ENCODE peak calls at places on chromosomes 1 and 21, in seven cellular contexts. One of them, this sample, is unnamed.

GRCh38 chr1:192108143-192108542 is 50.1 kb upstream of the RGS18 start:
- DNase-seq in cardiac muscle cell: no peak
- DNase-seq in SK-N-SH: no peak
- DNase-seq in GM23338: peak; percentile 6
- DNase-seq in tibial artery: no peak
- DNase-seq in fibroblast of lung: no peak
- DNase-seq in H9: no peak
- DNase-seq in this sample: no peak

GRCh38 chr1:95832370-95832769 is 598.4 kb downstream of the RWDD3 start:
- DNase-seq in cardiac muscle cell: no peak
- DNase-seq in SK-N-SH: no peak
- DNase-seq in GM23338: no peak
- DNase-seq in tibial artery: no peak
- DNase-seq in fibroblast of lung: no peak
- DNase-seq in H9: no peak
- DNase-seq in this sample: no peak

GRCh38 chr21:39640754-39641153 is 28.0 kb downstream of the B3GALT5 start:
- DNase-seq in cardiac muscle cell: no peak
- DNase-seq in SK-N-SH: no peak
- DNase-seq in GM23338: no peak
- DNase-seq in tibial artery: no peak
- DNase-seq in fibroblast of lung: no peak
- DNase-seq in H9: peak; percentile 20
- DNase-seq in this sample: no peak

GRCh38 chr21:38993561-38993960 is 187.8 kb downstream of the ETS2 start:
- DNase-seq in cardiac muscle cell: peak; percentile 76
- DNase-seq in SK-N-SH: no peak
- DNase-seq in GM23338: no peak
- DNase-seq in tibial artery: peak; percentile 82
- DNase-seq in fibroblast of lung: peak; percentile 92
- DNase-seq in H9: no peak
- DNase-seq in this sample: peak; percentile 91

GRCh38 chr21:42364304-42364865 is 1.9 kb downstream of the TFF1 start:
- DNase-seq in cardiac muscle cell: no peak
- DNase-seq in SK-N-SH: no peak
- DNase-seq in GM23338: no peak
- DNase-seq in tibial artery: no peak
- DNase-seq in fibroblast of lung: no peak
- DNase-seq in H9: no peak
- DNase-seq in this sample: no peak

GRCh38 chr1:197140123-197140522 is 6.3 kb downstream of the ASPM start:
- DNase-seq in cardiac muscle cell: no peak
- DNase-seq in SK-N-SH: no peak
- DNase-seq in GM23338: no peak
- DNase-seq in tibial artery: no peak
- DNase-seq in fibroblast of lung: peak; percentile 65
- DNase-seq in H9: no peak
- DNase-seq in this sample: no peak

GRCh38 chr1:24329797-24330543 is 10.8 kb downstream of the GRHL3 start:
- DNase-seq in cardiac muscle cell: no peak
- DNase-seq in SK-N-SH: no peak
- DNase-seq in GM23338: no peak
- DNase-seq in tibial artery: no peak
- DNase-seq in fibroblast of lung: peak; percentile 58
- DNase-seq in H9: no peak
- DNase-seq in this sample: no peak

GRCh38 chr1:18913065-18913502 is 10.7 kb upstream of the ALDH4A1 start:
- DNase-seq in cardiac muscle cell: peak; percentile 87
- DNase-seq in SK-N-SH: peak; percentile 95
- DNase-seq in GM23338: peak; percentile 92
- DNase-seq in tibial artery: peak; percentile 89
- DNase-seq in fibroblast of lung: peak; percentile 84
- DNase-seq in H9: peak; percentile 92
- DNase-seq in this sample: peak; percentile 82

GRCh38 chr1:228178737-228179720 is 13.4 kb downstream of the IBA57 start:
- DNase-seq in cardiac muscle cell: no peak
- DNase-seq in SK-N-SH: peak; percentile 78
- DNase-seq in GM23338: no peak
- DNase-seq in tibial artery: peak; percentile 68
- DNase-seq in fibroblast of lung: no peak
- DNase-seq in H9: no peak
- DNase-seq in this sample: no peak

GRCh38 chr1:37561794-37562132 is 5.0 kb downstream of the DNALI1 start:
- DNase-seq in cardiac muscle cell: no peak
- DNase-seq in SK-N-SH: peak; percentile 73
- DNase-seq in GM23338: peak; percentile 66
- DNase-seq in tibial artery: no peak
- DNase-seq in fibroblast of lung: peak; percentile 31
- DNase-seq in H9: peak; percentile 68
- DNase-seq in this sample: peak; percentile 32

GRCh38 chr1:169193191-169193850 is 86.8 kb downstream of the ATP1B1 start:
- DNase-seq in cardiac muscle cell: peak; percentile 67
- DNase-seq in SK-N-SH: peak; percentile 47
- DNase-seq in GM23338: no peak
- DNase-seq in tibial artery: no peak
- DNase-seq in fibroblast of lung: peak; percentile 61
- DNase-seq in H9: no peak
- DNase-seq in this sample: no peak

GRCh38 chr1:201511396-201511795 is 4.5 kb upstream of the CSRP1 start:
- DNase-seq in cardiac muscle cell: no peak
- DNase-seq in SK-N-SH: no peak
- DNase-seq in GM23338: no peak
- DNase-seq in tibial artery: peak; percentile 63
- DNase-seq in fibroblast of lung: no peak
- DNase-seq in H9: no peak
- DNase-seq in this sample: no peak

GRCh38 chr1:111620412-111620971 is 903 bp downstream of the RAP1A start:
- DNase-seq in cardiac muscle cell: no peak
- DNase-seq in SK-N-SH: no peak
- DNase-seq in GM23338: peak; percentile 45
- DNase-seq in tibial artery: no peak
- DNase-seq in fibroblast of lung: peak; percentile 17
- DNase-seq in H9: no peak
- DNase-seq in this sample: peak; percentile 18

GRCh38 chr1:22702255-22702654 is 8.4 kb upstream of the EPHB2 start:
- DNase-seq in cardiac muscle cell: no peak
- DNase-seq in SK-N-SH: no peak
- DNase-seq in GM23338: no peak
- DNase-seq in tibial artery: no peak
- DNase-seq in fibroblast of lung: no peak
- DNase-seq in H9: no peak
- DNase-seq in this sample: no peak

GRCh38 chr1:57336793-57337192 is 87.1 kb downstream of the DAB1 start:
- DNase-seq in cardiac muscle cell: no peak
- DNase-seq in SK-N-SH: no peak
- DNase-seq in GM23338: peak; percentile 15
- DNase-seq in tibial artery: no peak
- DNase-seq in fibroblast of lung: no peak
- DNase-seq in H9: no peak
- DNase-seq in this sample: no peak

GRCh38 chr1:162235261-162235780 is 141.3 kb downstream of the SPATA46 start:
- DNase-seq in cardiac muscle cell: no peak
- DNase-seq in SK-N-SH: no peak
- DNase-seq in GM23338: no peak
- DNase-seq in tibial artery: no peak
- DNase-seq in fibroblast of lung: peak; percentile 45
- DNase-seq in H9: no peak
- DNase-seq in this sample: no peak

GRCh38 chr21:42315296-42315891 is at the start of gene TFF3:
- DNase-seq in cardiac muscle cell: no peak
- DNase-seq in SK-N-SH: no peak
- DNase-seq in GM23338: no peak
- DNase-seq in tibial artery: no peak
- DNase-seq in fibroblast of lung: no peak
- DNase-seq in H9: no peak
- DNase-seq in this sample: no peak

GRCh38 chr1:193019442-193020026 is 39.6 kb downstream of the UCHL5 start:
- DNase-seq in cardiac muscle cell: peak; percentile 66
- DNase-seq in SK-N-SH: peak; percentile 9
- DNase-seq in GM23338: peak; percentile 65
- DNase-seq in tibial artery: no peak
- DNase-seq in fibroblast of lung: peak; percentile 80
- DNase-seq in H9: no peak
- DNase-seq in this sample: peak; percentile 44

GRCh38 chr1:40182956-40183710 is 21.9 kb downstream of the RLF start:
- DNase-seq in cardiac muscle cell: peak; percentile 38
- DNase-seq in SK-N-SH: no peak
- DNase-seq in GM23338: peak; percentile 73
- DNase-seq in tibial artery: no peak
- DNase-seq in fibroblast of lung: peak; percentile 58
- DNase-seq in H9: no peak
- DNase-seq in this sample: no peak
- TF ChIP-seq CTCF in cardiac muscle cell: peak; percentile 56
- TF ChIP-seq CTCF in SK-N-SH: peak; percentile 59
- TF ChIP-seq CTCF in GM23338: peak; percentile 78
- TF ChIP-seq CTCF in tibial artery: no peak
- TF ChIP-seq CTCF in fibroblast of lung: peak; percentile 59
- TF ChIP-seq CTCF in H9: peak; percentile 68
- TF ChIP-seq CTCF in this sample: no peak

DNA sequence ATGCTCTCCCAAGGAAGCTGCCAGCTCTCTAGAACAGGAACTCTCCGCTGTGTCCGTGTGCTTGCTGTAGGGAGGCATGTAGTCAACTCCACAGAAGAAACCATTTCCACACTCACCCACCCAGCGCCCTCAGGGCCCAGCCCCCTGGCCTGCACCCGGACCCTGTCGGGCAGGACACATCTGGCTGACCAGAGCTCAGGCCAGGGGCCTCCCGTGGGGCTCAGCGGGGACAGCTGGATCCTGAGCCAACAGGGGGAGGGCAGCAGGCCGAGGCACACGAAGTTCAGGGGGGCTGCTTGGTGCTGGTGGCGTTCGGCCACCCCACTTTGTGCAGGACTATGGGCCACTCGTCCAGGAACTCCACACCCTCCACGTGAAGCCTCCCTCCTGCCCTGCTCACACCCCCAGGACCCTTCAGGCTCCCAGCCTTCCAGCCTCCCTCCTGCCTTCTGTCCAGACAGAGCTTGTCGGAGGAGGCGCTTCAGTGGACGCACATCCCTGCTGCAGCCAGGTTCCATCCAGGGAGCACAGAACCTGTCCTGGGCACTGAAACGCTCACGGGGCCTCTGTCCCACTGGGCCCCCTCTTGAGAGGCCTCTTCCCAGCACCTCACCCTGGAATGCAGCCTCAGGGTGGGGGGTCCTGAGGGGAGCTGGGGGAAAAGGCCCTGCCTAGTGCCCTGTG is 15.0 kb upstream of the FAAP20 start:
- DNase-seq in cardiac muscle cell: no peak
- DNase-seq in SK-N-SH: no peak
- DNase-seq in GM23338: no peak
- DNase-seq in tibial artery: peak; percentile 72
- DNase-seq in fibroblast of lung: peak; percentile 24
- DNase-seq in H9: no peak
- DNase-seq in this sample: no peak
- H3K27ac ChIP-seq in cardiac muscle cell: peak overlapping the region; percentile 71
- H3K27ac ChIP-seq in SK-N-SH: no peak overlapping the region
- H3K27ac ChIP-seq in GM23338: no peak overlapping the region
- H3K27ac ChIP-seq in tibial artery: peak overlapping the region; percentile 95
- H3K27ac ChIP-seq in fibroblast of lung: no peak overlapping the region
- H3K27ac ChIP-seq in H9: no peak overlapping the region
- H3K27ac ChIP-seq in this sample: peak overlapping the region; percentile 96

DNA sequence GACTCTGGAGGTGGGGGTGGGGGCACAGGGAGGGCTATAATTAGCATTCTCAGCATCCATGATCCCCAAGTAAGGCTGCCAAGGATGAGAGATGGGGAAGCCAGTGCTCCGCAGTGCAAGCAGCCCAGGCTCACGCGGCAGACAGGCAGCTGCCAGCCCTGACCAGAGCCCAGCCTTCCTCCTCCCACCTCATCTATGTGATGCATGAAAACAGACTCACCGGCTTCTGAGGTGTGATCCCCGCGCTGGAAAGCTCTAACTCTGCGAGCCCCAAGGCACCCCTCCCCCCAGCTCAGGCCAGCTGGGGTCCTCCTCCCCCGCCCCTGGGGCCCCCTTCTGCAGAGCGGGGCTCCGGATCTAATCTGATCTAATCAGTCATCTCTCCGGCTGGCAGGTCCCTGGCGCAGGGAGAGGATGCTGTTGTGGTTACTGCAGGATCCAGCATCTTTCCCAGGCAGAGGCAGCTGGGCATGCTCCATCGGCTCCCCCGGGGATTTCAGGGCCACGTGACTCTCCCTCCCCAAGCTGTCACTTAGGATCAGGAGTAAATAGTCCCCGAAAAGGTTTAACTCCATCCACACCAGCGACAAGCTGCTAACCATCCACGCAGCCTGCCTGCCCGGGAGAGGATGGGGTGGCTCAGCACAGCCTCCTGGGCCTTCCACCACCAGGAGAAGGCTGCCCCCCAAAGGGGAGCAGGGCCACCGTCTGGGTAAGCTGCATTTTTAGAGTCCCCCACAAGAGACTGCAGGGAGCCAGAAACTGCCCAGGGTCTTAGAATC is at the start of gene PLEKHA6:
- DNase-seq in cardiac muscle cell: peak; percentile 57
- DNase-seq in SK-N-SH: peak; percentile 82
- DNase-seq in GM23338: peak; percentile 67
- DNase-seq in tibial artery: peak; percentile 78
- DNase-seq in fibroblast of lung: peak; percentile 70
- DNase-seq in H9: no peak
- DNase-seq in this sample: no peak
- TF ChIP-seq CTCF in cardiac muscle cell: peak; percentile 50
- TF ChIP-seq CTCF in SK-N-SH: peak; percentile 26
- TF ChIP-seq CTCF in GM23338: peak; percentile 50
- TF ChIP-seq CTCF in tibial artery: peak; percentile 14
- TF ChIP-seq CTCF in fibroblast of lung: peak; percentile 61
- TF ChIP-seq CTCF in H9: peak; percentile 47
- TF ChIP-seq CTCF in this sample: no peak

GRCh38 chr21:21030311-21030710 is 32.1 kb downstream of the NCAM2 start:
- DNase-seq in cardiac muscle cell: no peak
- DNase-seq in SK-N-SH: no peak
- DNase-seq in GM23338: no peak
- DNase-seq in tibial artery: no peak
- DNase-seq in fibroblast of lung: no peak
- DNase-seq in H9: no peak
- DNase-seq in this sample: no peak

GRCh38 chr21:21028275-21028814 is 30.1 kb downstream of the NCAM2 start:
- DNase-seq in cardiac muscle cell: no peak
- DNase-seq in SK-N-SH: no peak
- DNase-seq in GM23338: no peak
- DNase-seq in tibial artery: no peak
- DNase-seq in fibroblast of lung: peak; percentile 49
- DNase-seq in H9: no peak
- DNase-seq in this sample: no peak

GRCh38 chr21:21029159-21029558 is 30.9 kb downstream of the NCAM2 start:
- DNase-seq in cardiac muscle cell: no peak
- DNase-seq in SK-N-SH: no peak
- DNase-seq in GM23338: peak; percentile 22
- DNase-seq in tibial artery: no peak
- DNase-seq in fibroblast of lung: peak; percentile 58
- DNase-seq in H9: no peak
- DNase-seq in this sample: no peak

DNA sequence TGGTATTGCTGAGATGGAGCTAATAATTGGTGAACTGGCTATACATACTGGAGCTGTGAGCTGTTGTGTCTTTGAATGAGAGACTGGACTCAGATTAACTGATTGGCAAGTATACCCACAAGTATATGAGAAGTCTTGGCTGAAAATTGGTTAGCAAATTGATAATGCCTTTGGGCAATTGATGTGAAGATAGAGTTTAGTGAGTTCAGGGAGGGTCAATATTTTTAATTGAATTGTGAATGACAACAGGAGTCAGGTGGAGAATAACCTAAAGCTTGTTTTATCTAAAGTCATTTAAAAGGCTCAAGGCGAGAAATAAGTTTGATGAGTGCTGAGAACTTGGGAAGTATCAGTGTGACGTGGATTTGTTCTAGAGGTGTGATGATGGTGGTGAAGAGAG is 27.5 kb downstream of the NCAM2 start:
- DNase-seq in cardiac muscle cell: no peak
- DNase-seq in SK-N-SH: no peak
- DNase-seq in GM23338: no peak
- DNase-seq in tibial artery: no peak
- DNase-seq in fibroblast of lung: no peak
- DNase-seq in H9: no peak
- DNase-seq in this sample: no peak
- H3K27ac ChIP-seq in cardiac muscle cell: no peak overlapping the region
- H3K27ac ChIP-seq in SK-N-SH: no peak overlapping the region
- H3K27ac ChIP-seq in GM23338: no peak overlapping the region
- H3K27ac ChIP-seq in tibial artery: no peak overlapping the region
- H3K27ac ChIP-seq in fibroblast of lung: no peak overlapping the region
- H3K27ac ChIP-seq in H9: no peak overlapping the region
- H3K27ac ChIP-seq in this sample: no peak overlapping the region

This sample was measured in RWPE1.